ENCODE peak calls at places on chromosomes 7 and 10, in ten cellular contexts. Z is transverse colon, Q is Peyer's patch, A is esophagus squamous epithelium, C is body of pancreas, V is IMR-90, T is heart left ventricle, G is ovary, H is HCT116, P is testis. S is an unnamed sample.

GRCh38 chr10:101833466-101833865 is 10.1 kb downstream of the KCNIP2 start:
- DNase-seq in Z (no peak), Q (peak; percentile 26), A (no peak), C (no peak), V (no peak), T (no peak), G (no peak), H (no peak), P (no peak), S (peak; percentile 2)

GRCh38 chr10:43202657-43203490 is 64.0 kb downstream of the RASGEF1A start:
- DNase-seq in Z (peak; percentile 46), Q (peak; percentile 63), A (no peak), C (peak; percentile 31), V (no peak), T (peak; percentile 75), G (peak; percentile 21), H (no peak), P (peak; percentile 54), S (peak; percentile 21)

GRCh38 chr10:13268841-13269240 is 31.0 kb downstream of the PHYH start:
- DNase-seq in Z (no peak), Q (no peak), A (no peak), C (no peak), V (no peak), T (no peak), G (no peak), H (no peak), P (peak; percentile 57), S (no peak)

GRCh38 chr7:137231167-137231566 is 112.4 kb downstream of the PTN start:
- DNase-seq in Z (no peak), Q (no peak), A (no peak), C (no peak), V (no peak), T (no peak), G (no peak), H (no peak), P (no peak), S (no peak)

GRCh38 chr7:94507462-94507861 is 2.1 kb upstream of the CASD1 start:
- DNase-seq in Z (no peak), Q (no peak), A (no peak), C (no peak), V (no peak), T (no peak), G (no peak), H (no peak), P (no peak), S (no peak)

GRCh38 chr7:152180587-152180986 is 155.1 kb downstream of the GALNT11 start:
- DNase-seq in Z (no peak), Q (no peak), A (no peak), C (no peak), V (no peak), T (no peak), G (no peak), H (no peak), P (no peak), S (no peak)

GRCh38 chr7:468141-468540 is 51.5 kb downstream of the PDGFA start:
- DNase-seq in Z (no peak), Q (no peak), A (no peak), C (no peak), V (no peak), T (no peak), G (no peak), H (no peak), P (no peak), S (peak; percentile 2)

GRCh38 chr10:59678884-59679301 is 30.8 kb downstream of the SLC16A9 start:
- DNase-seq in Z (peak; percentile 73), Q (peak; percentile 55), A (no peak), C (no peak), V (no peak), T (no peak), G (peak; percentile 22), H (no peak), P (no peak), S (no peak)

GRCh38 chr7:115024276-115024675 is 102.4 kb downstream of the MDFIC start:
- DNase-seq in Z (no peak), Q (no peak), A (no peak), C (no peak), V (no peak), T (no peak), G (no peak), H (no peak), P (no peak), S (no peak)

GRCh38 chr10:96292971-96293909 is 11.0 kb upstream of the DNTT start:
- DNase-seq in Z (peak; percentile 35), Q (peak; percentile 55), A (no peak), C (peak; percentile 45), V (peak; percentile 46), T (no peak), G (no peak), H (peak; percentile 47), P (no peak), S (no peak)

GRCh38 chr10:12780634-12781601 is 220.6 kb downstream of the CCDC3 start:
- DNase-seq in Z (no peak), Q (no peak), A (no peak), C (peak; percentile 8), V (peak; percentile 20), T (no peak), G (no peak), H (no peak), P (no peak), S (peak; percentile 38)

DNA sequence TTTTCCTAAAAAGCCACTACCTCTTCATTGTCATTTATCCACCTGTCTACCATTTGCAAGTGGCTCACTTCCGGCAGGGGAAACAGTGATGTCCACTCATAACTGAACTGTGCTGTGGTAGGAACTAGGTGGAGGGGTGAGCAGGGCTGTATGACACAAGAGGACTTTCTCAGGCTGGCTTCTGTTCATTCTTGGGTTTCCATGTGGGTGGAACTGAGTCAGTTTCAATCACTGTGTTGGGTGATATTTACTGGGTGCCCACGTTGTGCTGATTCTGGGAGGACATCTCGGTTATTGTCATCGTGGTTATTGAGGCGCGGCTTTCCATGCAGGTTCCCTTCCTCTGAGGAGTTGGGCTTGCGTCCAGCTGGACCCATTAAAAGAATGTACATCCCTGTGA is 38.8 kb downstream of the RAMP3 start:
- DNase-seq in Z (no peak), Q (no peak), A (no peak), C (no peak), V (no peak), T (no peak), G (no peak), H (no peak), P (no peak), S (no peak)
- H3K27me3 ChIP-seq in Z (no peaks in the 10 kb centered on the region), Q (no peaks in the 10 kb centered on the region), A (no peaks in the 10 kb centered on the region), C (no peaks in the 10 kb centered on the region), V (peaks cover 14% of the 10 kb centered on the region), T (no peaks in the 10 kb centered on the region), G (no peaks in the 10 kb centered on the region), H (peaks cover 6% of the 10 kb centered on the region), P (no peaks in the 10 kb centered on the region), S (no peaks in the 10 kb centered on the region)

GRCh38 chr10:5683065-5683464 is 1.6 kb upstream of the TASOR2 start:
- DNase-seq in Z (no peak), Q (no peak), A (no peak), C (no peak), V (no peak), T (no peak), G (no peak), H (no peak), P (no peak), S (no peak)

GRCh38 chr10:5681930-5682329 is 2.7 kb upstream of the TASOR2 start:
- DNase-seq in Z (no peak), Q (no peak), A (no peak), C (no peak), V (no peak), T (no peak), G (no peak), H (no peak), P (no peak), S (no peak)

GRCh38 chr10:5684971-5685763 is 529 bp downstream of the TASOR2 start:
- DNase-seq in Z (peak; percentile 75), Q (peak; percentile 86), A (no peak), C (peak; percentile 70), V (peak; percentile 75), T (peak; percentile 79), G (peak; percentile 47), H (peak; percentile 47), P (peak; percentile 86), S (peak; percentile 51)

GRCh38 chr10:5685764-5686240 is 1.2 kb downstream of the TASOR2 start:
- DNase-seq in Z (no peak), Q (no peak), A (no peak), C (no peak), V (peak; percentile 24), T (no peak), G (no peak), H (no peak), P (no peak), S (no peak)

DNA sequence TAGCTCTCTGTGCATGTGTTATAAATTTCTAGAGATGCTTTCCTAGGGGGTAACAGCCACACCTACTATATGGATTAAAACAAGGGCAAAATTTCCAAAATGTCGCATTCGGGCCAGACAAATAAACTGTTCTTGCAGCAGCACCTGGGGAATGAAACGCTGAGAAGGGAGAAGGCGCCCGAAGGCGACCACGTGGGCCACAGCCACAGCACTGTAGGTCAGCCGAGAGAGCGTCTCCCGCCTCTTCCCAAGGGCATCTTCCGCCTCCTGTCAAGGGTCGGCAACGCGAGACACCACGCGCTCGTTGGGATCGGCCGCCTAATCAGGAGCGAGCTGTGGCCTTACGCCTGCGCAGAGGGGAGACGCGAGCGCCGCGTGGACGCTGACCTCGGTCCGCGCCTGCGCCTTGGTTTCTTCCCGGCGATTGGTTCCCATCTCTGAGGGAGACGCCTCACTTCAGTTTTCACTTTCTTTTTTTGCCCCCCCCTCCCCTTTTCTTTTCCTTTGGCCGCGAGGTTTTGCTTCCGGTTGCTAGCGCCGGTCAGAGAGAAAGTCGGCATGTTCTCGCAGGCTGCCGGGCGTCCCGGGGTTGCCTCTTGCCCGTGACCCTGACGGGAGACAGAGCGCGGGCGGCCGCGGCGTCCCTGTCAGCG is at the start of gene TASOR2:
- DNase-seq in Z (peak; percentile 99), Q (peak; percentile 99), A (peak; percentile 83), C (peak; percentile 98), V (peak; percentile 95), T (peak; percentile 100), G (peak; percentile 98), H (peak; percentile 94), P (peak; percentile 97), S (peak; percentile 97)
- TF ChIP-seq POLR2A in Z (peak; percentile 57), Q (peak; percentile 34), A (peak; percentile 57), C (peak; percentile 67), V (peak; percentile 86), T (no peak), G (peak; percentile 20), H (peak; percentile 54), P (no peak), S (peak; percentile 44)

GRCh38 chr7:4244041-4244440 is 438.1 kb upstream of the FOXK1 start:
- DNase-seq in Z (no peak), Q (no peak), A (no peak), C (no peak), V (no peak), T (no peak), G (no peak), H (no peak), P (no peak), S (no peak)
- H3K9me3 ChIP-seq in Z (no peaks in the 10 kb centered on the region), Q (no peaks in the 10 kb centered on the region), A (no peaks in the 10 kb centered on the region), C (no peaks in the 10 kb centered on the region), V (peaks cover 32% of the 10 kb centered on the region), T (peaks cover 9% of the 10 kb centered on the region), G (no peaks in the 10 kb centered on the region), H (peaks cover 4% of the 10 kb centered on the region), P (no peaks in the 10 kb centered on the region), S (no peaks in the 10 kb centered on the region)

DNA sequence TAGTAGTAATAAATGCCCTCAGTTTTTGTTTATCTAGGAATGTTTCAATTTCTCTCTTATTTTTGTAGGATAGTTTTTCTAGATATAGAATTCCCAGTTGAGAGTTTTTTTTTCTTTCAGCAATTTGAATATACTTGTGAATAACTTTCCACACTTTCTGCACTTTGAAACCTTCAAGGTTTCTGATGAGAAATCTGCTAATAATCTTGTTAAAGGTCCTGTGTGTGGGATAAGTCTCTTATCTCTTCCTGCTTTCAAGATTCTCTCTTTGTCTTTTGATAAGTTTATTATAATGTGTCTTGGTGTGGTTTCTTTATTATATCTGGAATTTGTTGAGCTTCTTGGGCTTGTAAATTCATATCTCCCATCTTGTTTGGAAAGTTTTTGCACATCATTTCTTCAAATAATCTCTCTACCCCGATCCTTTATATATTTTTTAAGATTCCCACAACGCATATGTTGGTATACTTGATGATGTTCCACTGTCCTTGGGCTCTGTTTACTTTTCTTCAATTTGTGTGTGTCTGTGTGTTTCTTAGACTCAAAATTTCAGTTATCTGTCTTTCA is 103.5 kb downstream of the MKX start:
- DNase-seq in Z (no peak), Q (no peak), A (no peak), C (no peak), V (no peak), T (no peak), G (no peak), H (no peak), P (no peak), S (no peak)
- H3K27me3 ChIP-seq in Z (peaks cover under 1% of the 10 kb centered on the region), Q (no peaks in the 10 kb centered on the region), A (no peaks in the 10 kb centered on the region), C (no peaks in the 10 kb centered on the region), V (no peaks in the 10 kb centered on the region), T (no peaks in the 10 kb centered on the region), G (no peaks in the 10 kb centered on the region), H (no peaks in the 10 kb centered on the region), P (no peaks in the 10 kb centered on the region), S (no peaks in the 10 kb centered on the region)